ENCODE peak calls at places on chromosomes 4 and X, in ten cellular contexts. O is central memory CD4-positive, alpha-beta T cell; C is foreskin keratinocyte; K is nephron progenitor cell; B is stimulated activated CD4-positive, alpha-beta T cell treated with anti-CD3 and anti-CD28 coated beads, Interleukin-1b, Interleukin-23, amount 100 ng/mL, for 48 hours; F is CD4-positive, alpha-beta memory T cell; H is HT1080; U is dermis microvascular lymphatic vessel endothelial cell; N is SHP77; Z is HCT116. S is an unnamed sample.

GRCh38 chrX:96721398-96721797 is 36.8 kb downstream of the DIAPH2 start:
- DNase-seq in O (no peak), C (no peak), K (no peak), B (no peak), F (no peak), H (no peak), U (no peak), N (no peak), Z (no peak), S (no peak)

GRCh38 chrX:35919536-35920309 is at the start of gene CFAP47:
- DNase-seq in O (no peak), C (no peak), K (peak; percentile 52), B (no peak), F (no peak), H (peak; percentile 1), U (no peak), N (peak; percentile 71), Z (no peak), S (no peak)

GRCh38 chrX:123340691-123341090 is 156.6 kb downstream of the GRIA3 start:
- DNase-seq in O (no peak), C (no peak), K (no peak), B (no peak), F (no peak), H (no peak), U (no peak), N (no peak), Z (no peak), S (no peak)

GRCh38 chr4:21802406-21802805 is 146.2 kb downstream of the KCNIP4 start:
- DNase-seq in O (no peak), C (peak; percentile 50), K (no peak), B (no peak), F (no peak), H (peak; percentile 76), U (peak; percentile 74), N (no peak), Z (no peak), S (no peak)

GRCh38 chr4:80201326-80202151 is 4.2 kb downstream of the PRDM8 start:
- DNase-seq in O (peak; percentile 62), C (no peak), K (no peak), B (peak; percentile 60), F (peak; percentile 57), H (no peak), U (peak; percentile 69), N (no peak), Z (no peak), S (peak; percentile 58)

GRCh38 chrX:3713225-3713936 is at the start of gene PRKX:
- DNase-seq in O (peak; percentile 81), C (no peak), K (peak; percentile 78), B (peak; percentile 44), F (peak; percentile 83), H (peak; percentile 36), U (no peak), N (no peak), Z (no peak), S (no peak)

GRCh38 chr4:153257151-153257620 is 52.9 kb downstream of the TRIM2 start:
- DNase-seq in O (no peak), C (no peak), K (peak; percentile 47), B (peak; percentile 52), F (no peak), H (peak; percentile 17), U (no peak), N (peak; percentile 38), Z (no peak), S (no peak)

GRCh38 chrX:110045421-110045820 is 42.5 kb downstream of the TMEM164 start:
- DNase-seq in O (no peak), C (no peak), K (no peak), B (no peak), F (no peak), H (no peak), U (no peak), N (no peak), Z (no peak), S (no peak)

S was measured in SK-N-MC.